ENCODE peak calls at places on chromosomes 7 and 10, in four cellular contexts. F is occipital lobe, G is putamen, E is HS-5. J is an unnamed sample.

GRCh38 chr10:122239578-122240257 is 31.4 kb upstream of the BTBD16 start:
- DNase-seq in F (no peak), G (no peak), E (no peak), J (no peak)

GRCh38 chr7:3140834-3141233 is 97.2 kb upstream of the CARD11 start:
- DNase-seq in E (no peak), G (no peak), F (no peak), J (peak)

GRCh38 chr7:110856704-110857103 is 234.2 kb upstream of the LRRN3 start:
- DNase-seq in E (no peak), G (no peak), F (no peak), J (peak)

GRCh38 chr7:33790746-33791145 is 114.6 kb upstream of the BMPER start:
- DNase-seq in G (no peak), E (no peak), F (no peak), J (no peak)

GRCh38 chr7:20826243-20826642 is 39.6 kb upstream of the SP8 start:
- DNase-seq in E (no peak), G (no peak), F (no peak), J (no peak)

GRCh38 chr10:48470115-48470892 is 134.6 kb downstream of the ARHGAP22 start:
- DNase-seq in E (no peak), F (no peak), G (peak), J (no peak)

GRCh38 chr10:119235381-119235780 is 28.0 kb downstream of the GRK5 start:
- DNase-seq in F (peak), G (no peak), E (no peak), J (no peak)

GRCh38 chr7:7696458-7697119 is 21.8 kb downstream of the RPA3 start:
- DNase-seq in G (no peak), E (peak), F (no peak), J (peak)

GRCh38 chr7:55538538-55538937 is 33.8 kb downstream of the VOPP1 start:
- DNase-seq in F (no peak), G (no peak), E (peak), J (peak)

GRCh38 chr7:102453319-102453718 is 11.3 kb downstream of the ALKBH4 start:
- DNase-seq in E (no peak), G (no peak), F (no peak), J (no peak)

GRCh38 chr7:155194531-155195140 is 103.0 kb upstream of the INSIG1 start:
- DNase-seq in G (no peak), E (no peak), F (no peak), J (no peak)

GRCh38 chr7:142797799-142798377 is 27.1 kb downstream of the PRSS2 start:
- DNase-seq in F (no peak), G (no peak), E (no peak), J (no peak)

GRCh38 chr10:127485153-127485857 is 63.8 kb upstream of the NPS start:
- DNase-seq in E (no peak), G (no peak), F (no peak), J (peak)

GRCh38 chr10:37856881-37857286 is 526 bp downstream of the ZNF248 start:
- DNase-seq in G (no peak), F (no peak), E (no peak), J (peak)